ENCODE peak calls at places on chromosome 19, in five cellular contexts. G is M059J; T is small intestine; W is activated naive CD4-positive, alpha-beta T cell; K is left ventricle myocardium superior. F is an unnamed sample.

GRCh38 chr19:1810439-1811160 is 1.5 kb downstream of the ATP8B3 start:
- DNase-seq in K (no peak), T (no peak), G (no peak), W (no peak), F (no peak)

GRCh38 chr19:3231288-3231687 is 6.8 kb downstream of the CELF5 start:
- DNase-seq in W (no peak), K (no peak), G (no peak), T (no peak), F (no peak)

GRCh38 chr19:2050991-2051770 is at the start of gene MKNK2:
- DNase-seq in W (peak), T (peak), K (peak), G (peak), F (peak)

GRCh38 chr19:1987197-1988187 is 28.0 kb downstream of the BTBD2 start:
- DNase-seq in K (no peak), W (no peak), G (peak), T (no peak), F (no peak)

GRCh38 chr19:57559008-57559403 is 657 bp downstream of the ZNF550 start:
- DNase-seq in K (peak), G (peak), T (peak), W (peak), F (peak)

GRCh38 chr19:8639821-8640401 is 9.5 kb downstream of the NFILZ start:
- DNase-seq in K (no peak), T (no peak), W (no peak), G (no peak), F (no peak)

GRCh38 chr19:45643927-45644771 is 5.0 kb upstream of the EML2 start:
- DNase-seq in K (no peak), T (no peak), W (no peak), G (no peak), F (no peak)

GRCh38 chr19:15260939-15261338 is 28.7 kb upstream of the EPHX3 start:
- DNase-seq in W (no peak), G (no peak), T (no peak), K (no peak), F (no peak)

GRCh38 chr19:34475026-34475974 is 6.3 kb upstream of the WTIP start:
- DNase-seq in K (no peak), G (peak), T (no peak), W (no peak), F (no peak)

GRCh38 chr19:2083174-2083854 is 12.8 kb downstream of the MOB3A start:
- DNase-seq in G (no peak), T (no peak), K (no peak), W (peak), F (no peak)

GRCh38 chr19:43499042-43499441 is 5.5 kb downstream of the PHLDB3 start:
- DNase-seq in K (no peak), G (no peak), T (peak), W (no peak), F (no peak)

GRCh38 chr19:42052241-42052863 is 17.7 kb downstream of the GRIK5 start:
- DNase-seq in K (peak), T (no peak), G (peak), W (no peak), F (no peak)

GRCh38 chr19:32287811-32288227 is 57.6 kb upstream of the ZNF507 start:
- DNase-seq in W (no peak), G (peak), T (peak), K (peak), F (no peak)

GRCh38 chr19:51698296-51698695 is 5.2 kb downstream of the SPACA6 start:
- DNase-seq in K (no peak), G (peak), W (no peak), T (no peak), F (peak)

GRCh38 chr19:50333737-50334617 is 4.8 kb upstream of the KCNC3 start:
- DNase-seq in G (peak), W (peak), K (peak), T (peak), F (no peak)

GRCh38 chr19:7676854-7677253 is at the start of gene MCEMP1:
- DNase-seq in K (no peak), T (no peak), W (no peak), G (no peak), F (no peak)

GRCh38 chr19:10808937-10809655 is 26.9 kb downstream of the TMED1 start:
- DNase-seq in K (no peak), G (peak), W (no peak), T (peak), F (no peak)

GRCh38 chr19:37594982-37595382 is 306 bp downstream of the ZNF540 start:
- DNase-seq in T (peak), W (peak), G (no peak), K (peak), F (no peak)

GRCh38 chr19:19034204-19034624 is 811 bp downstream of the ARMC6 start:
- DNase-seq in W (peak), K (no peak), G (peak), T (peak), F (peak)

GRCh38 chr19:38478273-38478971 is 44.9 kb downstream of the RYR1 start:
- DNase-seq in K (no peak), G (peak), W (no peak), T (no peak), F (peak)

GRCh38 chr19:41223431-41224234 is 4.6 kb downstream of the AXL start:
- DNase-seq in W (no peak), K (no peak), T (no peak), G (peak), F (peak)

GRCh38 chr19:45507864-45508680 is 793 bp downstream of the VASP start:
- DNase-seq in T (peak), K (peak), W (no peak), G (peak), F (no peak)

GRCh38 chr19:2055871-2056809 is 5.1 kb upstream of the MKNK2 start:
- DNase-seq in G (peak), T (peak), K (peak), W (no peak), F (peak)

GRCh38 chr19:53388168-53388567 is 6.8 kb upstream of the ZNF765 start:
- DNase-seq in W (no peak), T (no peak), G (no peak), K (no peak), F (no peak)

GRCh38 chr19:15464394-15465385 is at the start of gene RASAL3:
- DNase-seq in G (no peak), K (no peak), T (peak), W (peak), F (no peak)

GRCh38 chr19:45074744-45075143 is 1.5 kb downstream of the ZNF296 start:
- DNase-seq in W (no peak), K (no peak), T (no peak), G (no peak), F (no peak)

GRCh38 chr19:7981199-7981598 is 24.2 kb downstream of the ELAVL1 start:
- DNase-seq in W (no peak), K (no peak), G (no peak), T (no peak), F (no peak)